ENCODE peak calls at places on chromosome 11, in eight cellular contexts. L is A549, Q is upper lobe of left lung, C is IMR-90, S is HepG2, W is body of pancreas, I is GM12878, U is heart left ventricle. Z is an unnamed sample.

GRCh38 chr11:109123811-109124787 is 297.9 kb upstream of the C11orf87 start:
- ATAC-seq in L (no peak), S (no peak), W (no peak), I (no peak), Q (peak; percentile 42), C (peak; percentile 81), U (peak; percentile 96), Z (peak; percentile 41)

GRCh38 chr11:86615495-86615894 is 56.9 kb downstream of the ME3 start:
- ATAC-seq in C (no peak), L (no peak), U (no peak), S (no peak), I (peak; percentile 48), W (no peak), Q (no peak), Z (no peak)

GRCh38 chr11:6855971-6856542 is 6.8 kb upstream of the OR10A2 start:
- ATAC-seq in Q (no peak), U (no peak), C (peak; percentile 44), W (no peak), S (no peak), L (peak; percentile 47), I (peak; percentile 61), Z (no peak)

GRCh38 chr11:62443390-62444201 is 24.8 kb downstream of the SCGB1A1 start:
- ATAC-seq in S (no peak), I (peak; percentile 46), L (no peak), Q (peak; percentile 81), W (peak; percentile 21), U (peak; percentile 33), C (no peak), Z (peak; percentile 72)

GRCh38 chr11:62105611-62106245 is 18.1 kb upstream of the INCENP start:
- ATAC-seq in W (no peak), C (peak; percentile 57), Q (peak; percentile 17), U (peak; percentile 24), S (no peak), L (no peak), I (no peak), Z (no peak)

GRCh38 chr11:128488471-128488870 is 98.9 kb downstream of the ETS1 start:
- ATAC-seq in I (no peak), W (peak; percentile 42), S (no peak), C (peak; percentile 85), L (peak; percentile 54), U (peak; percentile 58), Q (peak; percentile 90), Z (peak; percentile 83)

GRCh38 chr11:111097191-111097590 is 148.3 kb upstream of the POU2AF2 start:
- ATAC-seq in W (no peak), Q (peak; percentile 84), I (no peak), C (peak; percentile 48), S (peak; percentile 88), L (no peak), U (no peak), Z (peak; percentile 39)

GRCh38 chr11:47591764-47592163 is 2.4 kb downstream of the C1QTNF4 start:
- ATAC-seq in S (peak; percentile 45), C (no peak), U (no peak), L (no peak), I (peak; percentile 23), W (no peak), Q (no peak), Z (no peak)

GRCh38 chr11:34105957-34106504 is 602 bp downstream of the NAT10 start:
- ATAC-seq in S (peak; percentile 24), C (no peak), I (peak; percentile 13), Q (no peak), L (no peak), U (no peak), W (no peak), Z (no peak)

GRCh38 chr11:68215524-68216170 is 2.6 kb upstream of the KMT5B start:
- ATAC-seq in U (no peak), L (no peak), I (no peak), W (no peak), C (no peak), Q (no peak), S (peak; percentile 43), Z (no peak)

GRCh38 chr11:100932474-100933100 is 197.0 kb downstream of the PGR start:
- ATAC-seq in C (peak; percentile 56), I (peak; percentile 69), W (no peak), U (no peak), S (peak; percentile 48), L (no peak), Q (peak; percentile 64), Z (no peak)

GRCh38 chr11:2442554-2442953 is 1.8 kb downstream of the TRPM5 start:
- ATAC-seq in W (no peak), Q (no peak), U (no peak), S (no peak), C (no peak), L (no peak), I (no peak), Z (no peak)

GRCh38 chr11:108551653-108552462 is 41.7 kb downstream of the EXPH5 start:
- ATAC-seq in Q (peak; percentile 67), L (no peak), U (no peak), W (no peak), I (no peak), S (no peak), C (peak; percentile 88), Z (no peak)

GRCh38 chr11:130510407-130511006 is 62.1 kb downstream of the ADAMTS15 start:
- ATAC-seq in U (no peak), C (peak; percentile 90), Q (no peak), L (no peak), W (no peak), S (no peak), I (no peak), Z (no peak)

GRCh38 chr11:130720232-130720787 is 196.0 kb downstream of the SNX19 start:
- ATAC-seq in Q (no peak), W (no peak), U (no peak), C (no peak), I (no peak), S (no peak), L (no peak), Z (no peak)

GRCh38 chr11:78298216-78298860 is 109.6 kb downstream of the USP35 start:
- ATAC-seq in C (no peak), L (no peak), Q (no peak), I (no peak), S (no peak), U (no peak), W (no peak), Z (no peak)

GRCh38 chr11:124670732-124671131 is 2.8 kb downstream of the SIAE start:
- ATAC-seq in S (no peak), U (no peak), C (no peak), L (no peak), W (no peak), I (no peak), Q (no peak), Z (no peak)

GRCh38 chr11:75313457-75314272 is 37.8 kb downstream of the ARRB1 start:
- ATAC-seq in S (no peak), I (no peak), L (no peak), U (peak; percentile 33), W (peak; percentile 45), C (peak; percentile 81), Q (peak; percentile 77), Z (peak; percentile 63)

GRCh38 chr11:74325649-74326645 is 14.5 kb upstream of the P4HA3 start:
- ATAC-seq in W (peak; percentile 93), S (no peak), U (peak; percentile 89), Q (peak; percentile 73), C (peak; percentile 68), L (no peak), I (no peak), Z (peak; percentile 72)

DNA sequence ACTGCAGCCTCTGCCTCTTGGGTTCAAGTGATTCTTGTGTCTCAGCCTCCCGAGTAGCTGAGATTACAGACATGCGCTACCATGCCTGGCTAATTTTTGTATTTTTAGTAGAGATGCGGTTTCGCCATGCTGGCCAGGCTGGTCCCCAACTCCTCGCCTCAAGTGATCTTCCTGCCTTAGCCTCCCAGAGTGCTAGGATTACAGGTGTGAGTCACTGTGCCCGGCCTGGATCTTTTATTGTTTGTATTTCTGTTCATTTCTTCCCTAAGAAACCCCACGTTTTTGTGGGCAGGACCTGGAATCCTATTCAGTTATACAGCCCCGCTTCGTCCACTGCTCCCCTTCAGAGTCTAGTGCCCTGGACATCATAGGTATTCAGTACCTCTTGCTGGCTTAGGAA is 28.7 kb downstream of the ZBTB16 start:
- ATAC-seq in I (no peak), Q (no peak), U (no peak), S (no peak), L (no peak), C (no peak), W (no peak), Z (no peak)
- H3K4me1 ChIP-seq in I (no peaks in the 10 kb centered on the region), Q (peaks cover 99% of the 10 kb centered on the region), U (peaks cover 97% of the 10 kb centered on the region), S (peaks cover 29% of the 10 kb centered on the region), L (no peaks in the 10 kb centered on the region), C (no peaks in the 10 kb centered on the region), W (peaks cover 100% of the 10 kb centered on the region), Z (peaks cover 45% of the 10 kb centered on the region)

GRCh38 chr11:118635237-118635591 is 27.8 kb downstream of the PHLDB1 start:
- ATAC-seq in C (no peak), I (no peak), S (no peak), L (no peak), Q (peak; percentile 11), W (no peak), U (no peak), Z (peak; percentile 51)

GRCh38 chr11:118632577-118633318 is 25.3 kb downstream of the PHLDB1 start:
- ATAC-seq in U (no peak), S (no peak), L (no peak), W (no peak), I (no peak), Q (no peak), C (no peak), Z (no peak)

GRCh38 chr11:118633319-118633690 is 25.9 kb downstream of the PHLDB1 start:
- ATAC-seq in L (no peak), I (no peak), W (no peak), C (no peak), U (no peak), S (no peak), Q (no peak), Z (no peak)

GRCh38 chr11:118634435-118635236 is 27.2 kb downstream of the PHLDB1 start:
- ATAC-seq in L (no peak), U (peak; percentile 83), S (peak; percentile 88), C (peak; percentile 67), W (peak; percentile 94), Q (peak; percentile 73), I (peak; percentile 59), Z (peak; percentile 94)

GRCh38 chr11:118633979-118634378 is 26.6 kb downstream of the PHLDB1 start:
- ATAC-seq in S (no peak), Q (peak; percentile 20), U (no peak), W (no peak), C (peak; percentile 21), L (no peak), I (no peak), Z (no peak)
- H3K4me3 ChIP-seq in S (no peak overlapping the region), Q (no peak overlapping the region), U (peak overlapping the region; percentile 22), W (no peak overlapping the region), C (no peak overlapping the region), L (no peak overlapping the region), I (no peak overlapping the region), Z (peak overlapping the region; percentile 51)

DNA sequence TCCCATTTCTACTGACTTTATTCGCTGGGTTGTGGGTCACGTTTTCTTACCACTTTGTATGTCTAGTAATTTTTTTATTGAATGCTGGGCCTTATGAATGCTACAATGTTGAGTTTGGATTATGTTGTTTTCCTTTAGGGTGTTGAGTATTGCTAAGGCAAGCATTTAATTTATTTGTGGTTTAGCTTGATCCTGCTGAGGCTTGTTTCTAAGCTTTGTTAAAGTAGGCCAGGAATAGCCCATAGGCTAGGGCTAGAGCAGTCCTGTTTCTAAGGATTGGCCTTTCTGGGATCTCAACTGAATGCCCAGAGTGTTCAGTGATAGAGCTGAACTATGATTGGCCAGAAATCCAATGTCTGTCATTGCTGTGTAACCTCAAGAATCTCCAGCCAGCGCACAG is 56.1 kb upstream of the LDLRAD3 start:
- ATAC-seq in C (no peak), W (no peak), U (no peak), L (no peak), Q (no peak), I (no peak), S (no peak), Z (no peak)
- TF ChIP-seq POLR2A in C (no peak), W (no peak), U (no peak), L (no peak), Q (no peak), I (no peak), S (no peak), Z (no peak)

GRCh38 chr11:122150484-122151124 is 34.6 kb upstream of the BLID start:
- ATAC-seq in C (peak; percentile 16), I (no peak), Q (no peak), W (no peak), L (peak; percentile 60), S (no peak), U (no peak), Z (no peak)
- H3K4me1 ChIP-seq in C (peaks cover 18% of the 10 kb centered on the region), I (no peaks in the 10 kb centered on the region), Q (no peaks in the 10 kb centered on the region), W (no peaks in the 10 kb centered on the region), L (peaks cover 89% of the 10 kb centered on the region), S (peaks cover 7% of the 10 kb centered on the region), U (no peaks in the 10 kb centered on the region), Z (peaks cover 8% of the 10 kb centered on the region)